ENCODE peak calls at places on chromosome 21, in four cellular contexts. B is NCI-H1417, U is immature natural killer cell, O is NCI-H1694. L is an unnamed sample.

GRCh38 chr21:42696516-42697040 is 43.2 kb downstream of the PDE9A start:
- DNase-seq in B (no peak), U (no peak), O (no peak), L (no peak)

GRCh38 chr21:28818663-28819278 is 173.9 kb downstream of the LTN1 start:
- DNase-seq in B (no peak), U (no peak), O (no peak), L (peak)

GRCh38 chr21:42223826-42224575 is 5.1 kb downstream of the ABCG1 start:
- DNase-seq in B (no peak), U (no peak), O (no peak), L (no peak)

GRCh38 chr21:43300496-43301423 is 126.2 kb downstream of the SIK1 start:
- DNase-seq in B (no peak), U (no peak), O (no peak), L (no peak)

GRCh38 chr21:34215911-34216310 is 142.5 kb downstream of the MRPS6 start:
- DNase-seq in B (no peak), U (no peak), O (no peak), L (no peak)

GRCh38 chr21:45632897-45633260 is 10.6 kb upstream of the PCBP3 start:
- DNase-seq in B (no peak), U (no peak), O (no peak), L (no peak)

GRCh38 chr21:31108969-31109368 is 70.7 kb upstream of the KRTAP19-8 start:
- DNase-seq in B (no peak), U (no peak), O (peak), L (no peak)

GRCh38 chr21:34705032-34705431 is 36.2 kb downstream of the CLIC6 start:
- DNase-seq in B (no peak), U (no peak), O (no peak), L (no peak)

GRCh38 chr21:27476696-27477095 is 509.8 kb upstream of the ADAMTS5 start:
- DNase-seq in B (peak), U (no peak), O (no peak), L (peak)

GRCh38 chr21:43866659-43867331 is 1.8 kb downstream of the AGPAT3 start:
- DNase-seq in B (no peak), U (no peak), O (no peak), L (no peak)

GRCh38 chr21:16145479-16145878 is 415.7 kb downstream of the USP25 start:
- DNase-seq in B (no peak), U (no peak), O (no peak), L (no peak)

GRCh38 chr21:45515241-45516061 is 26.8 kb downstream of the SLC19A1 start:
- DNase-seq in B (no peak), U (no peak), O (no peak), L (no peak)

GRCh38 chr21:41616063-41616591 is 108.2 kb upstream of the TMPRSS2 start:
- DNase-seq in B (no peak), U (no peak), O (no peak), L (no peak)

GRCh38 chr21:32276671-32277070 is 2.2 kb downstream of the MIS18A start:
- DNase-seq in B (no peak), U (no peak), O (no peak), L (no peak)

GRCh38 chr21:33063907-33064622 is 5.9 kb upstream of the OLIG1 start:
- DNase-seq in B (no peak), U (no peak), O (no peak), L (no peak)

GRCh38 chr21:29343517-29343916 is 44.8 kb downstream of the BACH1 start:
- DNase-seq in B (no peak), U (no peak), O (no peak), L (no peak)

GRCh38 chr21:43782741-43783700 is 6.4 kb upstream of the RRP1 start:
- DNase-seq in B (no peak), U (no peak), O (no peak), L (no peak)

GRCh38 chr21:43299441-43300277 is 127.3 kb downstream of the SIK1 start:
- DNase-seq in B (no peak), U (no peak), O (no peak), L (no peak)

GRCh38 chr21:35775778-35776515 is 284.4 kb downstream of the SETD4 start:
- DNase-seq in B (no peak), U (no peak), O (no peak), L (no peak)

GRCh38 chr21:40173833-40174232 is 306.6 kb downstream of the PCP4 start:
- DNase-seq in B (no peak), U (no peak), O (no peak), L (no peak)

GRCh38 chr21:18913914-18914313 is 510.3 kb upstream of the TMPRSS15 start:
- DNase-seq in B (no peak), U (no peak), O (no peak), L (no peak)

GRCh38 chr21:31554511-31555022 is 104.9 kb upstream of the SOD1 start:
- DNase-seq in B (no peak), U (no peak), O (no peak), L (no peak)

GRCh38 chr21:31845151-31845550 is 27.7 kb upstream of the HUNK start:
- DNase-seq in B (no peak), U (no peak), O (no peak), L (no peak)

GRCh38 chr21:17352937-17353655 is 159.7 kb upstream of the CXADR start:
- DNase-seq in B (peak), U (no peak), O (no peak), L (no peak)

GRCh38 chr21:46471514-46471913 is 12.8 kb downstream of the DIP2A start:
- DNase-seq in B (no peak), U (peak), O (no peak), L (no peak)

GRCh38 chr21:37452222-37452621 is 85.6 kb downstream of the DYRK1A start:
- DNase-seq in B (no peak), U (no peak), O (no peak), L (peak)

GRCh38 chr21:45618287-45618686 is 25.2 kb upstream of the PCBP3 start:
- DNase-seq in B (peak), U (no peak), O (no peak), L (no peak)

GRCh38 chr21:37168666-37169065 is 95.6 kb downstream of the TTC3 start:
- DNase-seq in B (no peak), U (no peak), O (no peak), L (no peak)

GRCh38 chr21:31670065-31670464 is 10.6 kb downstream of the SOD1 start:
- DNase-seq in B (no peak), U (no peak), O (no peak), L (no peak)

GRCh38 chr21:15564907-15565306 is 164.9 kb upstream of the USP25 start:
- DNase-seq in B (no peak), U (no peak), O (no peak), L (no peak)

GRCh38 chr21:17759546-17760178 is 59.5 kb downstream of the C21orf91 start:
- DNase-seq in B (no peak), U (no peak), O (no peak), L (no peak)

GRCh38 chr21:41786521-41786987 is 19.7 kb upstream of the RIPK4 start:
- DNase-seq in B (peak), U (no peak), O (no peak), L (no peak)

GRCh38 chr21:38861989-38862683 is 56.4 kb downstream of the ETS2 start:
- DNase-seq in B (no peak), U (peak), O (no peak), L (no peak)

L was measured in G401.